ENCODE peak calls at places on chromosomes 11 and 22, in eight cellular contexts. Q is NCI-H1105 treated with DMSO at 0.1 percent for 48 hours; D is foreskin melanocyte; F is ovary; I is stimulated activated CD4-positive, alpha-beta T cell treated with anti-CD3 and anti-CD28 coated beads, TNF-alpha, amount 100 ng/mL, for 48 hours; M is RKO; G is lower lobe of right lung; H is endothelial cell. X is an unnamed sample.

GRCh38 chr22:17101475-17102296 is 16.9 kb downstream of the IL17RA start:
- DNase-seq in Q (no peak), D (no peak), F (no peak), I (no peak), M (no peak), G (no peak), H (no peak), X (no peak)

GRCh38 chr11:12997168-12997567 is 11.9 kb upstream of the RASSF10 start:
- DNase-seq in Q (no peak), D (no peak), F (no peak), I (no peak), M (no peak), G (no peak), H (no peak), X (no peak)

GRCh38 chr11:78429209-78429608 is 11.6 kb upstream of the GAB2 start:
- DNase-seq in Q (no peak), D (no peak), F (no peak), I (no peak), M (no peak), G (no peak), H (no peak), X (no peak)

GRCh38 chr22:21657361-21658118 is 8.3 kb upstream of the PPIL2 start:
- DNase-seq in Q (peak; percentile 86), D (peak; percentile 27), F (peak; percentile 34), I (peak; percentile 56), M (peak; percentile 72), G (peak; percentile 91), H (peak; percentile 64), X (peak; percentile 78)

GRCh38 chr22:21593406-21594232 is 26.1 kb downstream of the UBE2L3 start:
- DNase-seq in Q (no peak), D (no peak), F (no peak), I (no peak), M (no peak), G (no peak), H (peak; percentile 37), X (no peak)

GRCh38 chr11:78869293-78869692 is 294.6 kb upstream of the NARS2 start:
- DNase-seq in Q (no peak), D (no peak), F (no peak), I (no peak), M (no peak), G (no peak), H (no peak), X (no peak)

GRCh38 chr22:19889951-19890350 is 35.3 kb upstream of the GNB1L start:
- DNase-seq in Q (no peak), D (no peak), F (no peak), I (no peak), M (no peak), G (no peak), H (no peak), X (no peak)

GRCh38 chr22:18023509-18024275 is 669 bp downstream of the MICAL3 start:
- DNase-seq in Q (peak; percentile 79), D (peak; percentile 85), F (peak; percentile 76), I (no peak), M (peak; percentile 91), G (no peak), H (peak; percentile 48), X (peak; percentile 93)

GRCh38 chr22:37185646-37186227 is 2.3 kb downstream of the C1QTNF6 start:
- DNase-seq in Q (no peak), D (no peak), F (no peak), I (no peak), M (no peak), G (peak; percentile 28), H (no peak), X (no peak)

GRCh38 chr11:16902979-16903378 is 111.2 kb downstream of the PLEKHA7 start:
- DNase-seq in Q (no peak), D (no peak), F (no peak), I (no peak), M (no peak), G (no peak), H (no peak), X (no peak)

X was measured in Daoy.